ENCODE peak calls at places on chromosomes 2 and 18, in six cellular contexts. P, X, S, U, M and R are unnamed samples.

GRCh38 chr18:49026501-49027378 is 76.0 kb upstream of the SMAD7 start:
- DNase-seq in P (no peak), X (no peak), S (no peak), U (no peak), M (no peak), R (no peak)

GRCh38 chr2:152098033-152098797 is 629 bp downstream of the CACNB4 start:
- DNase-seq in P (no peak), X (no peak), S (peak), U (no peak), M (no peak), R (no peak)

GRCh38 chr2:111202266-111203040 is 81.7 kb downstream of the BCL2L11 start:
- DNase-seq in P (no peak), X (no peak), S (peak), U (no peak), M (no peak), R (no peak)

GRCh38 chr18:48136544-48137353 is 206.3 kb upstream of the SMAD2 start:
- DNase-seq in P (no peak), X (peak), S (no peak), U (no peak), M (no peak), R (no peak)

GRCh38 chr2:181304011-181304844 is 153.0 kb upstream of the ITGA4 start:
- DNase-seq in P (no peak), X (no peak), S (no peak), U (peak), M (no peak), R (peak)

GRCh38 chr2:148244593-148245292 is 223.9 kb downstream of the MBD5 start:
- DNase-seq in P (no peak), X (no peak), S (peak), U (no peak), M (no peak), R (no peak)

GRCh38 chr18:80167947-80168745 is 59.1 kb downstream of the ADNP2 start:
- DNase-seq in P (no peak), X (no peak), S (no peak), U (no peak), M (no peak), R (no peak)

GRCh38 chr18:79133724-79134123 is 64.5 kb downstream of the ATP9B start:
- DNase-seq in P (no peak), X (no peak), S (no peak), U (no peak), M (no peak), R (no peak)